ENCODE peak calls at places on chromosomes 4 and X, in six cellular contexts. One of them, this sample, is unnamed.

GRCh38 chr4:153260553-153261306 is 56.5 kb downstream of the TRIM2 start:
- DNase-seq in natural killer cell: no peak
- DNase-seq in CD4-positive, CD25-positive, alpha-beta regulatory T cell: no peak
- DNase-seq in HCT116: no peak
- DNase-seq in NCI-H2171 treated with DMSO at 0.1 percent for 48 hours: no peak
- DNase-seq in T-helper 2 cell: no peak
- DNase-seq in this sample: no peak

GRCh38 chr4:113328514-113328913 is 279.1 kb downstream of the ANK2 start:
- DNase-seq in natural killer cell: no peak
- DNase-seq in HCT116: no peak
- DNase-seq in T-helper 2 cell: no peak
- DNase-seq in NCI-H2171 treated with DMSO at 0.1 percent for 48 hours: no peak
- DNase-seq in CD4-positive, CD25-positive, alpha-beta regulatory T cell: no peak
- DNase-seq in this sample: no peak

GRCh38 chr4:13920111-13920875 is 292.8 kb upstream of the BOD1L1 start:
- DNase-seq in T-helper 2 cell: no peak
- DNase-seq in HCT116: no peak
- DNase-seq in natural killer cell: no peak
- DNase-seq in CD4-positive, CD25-positive, alpha-beta regulatory T cell: no peak
- DNase-seq in NCI-H2171 treated with DMSO at 0.1 percent for 48 hours: no peak
- DNase-seq in this sample: no peak

GRCh38 chr4:42570221-42570620 is 86.7 kb downstream of the ATP8A1 start:
- DNase-seq in T-helper 2 cell: no peak
- DNase-seq in HCT116: no peak
- DNase-seq in natural killer cell: no peak
- DNase-seq in NCI-H2171 treated with DMSO at 0.1 percent for 48 hours: no peak
- DNase-seq in CD4-positive, CD25-positive, alpha-beta regulatory T cell: no peak
- DNase-seq in this sample: peak

GRCh38 chr4:83046693-83047473 is 11.9 kb downstream of the COPS4 start:
- DNase-seq in CD4-positive, CD25-positive, alpha-beta regulatory T cell: no peak
- DNase-seq in natural killer cell: no peak
- DNase-seq in HCT116: no peak
- DNase-seq in T-helper 2 cell: no peak
- DNase-seq in NCI-H2171 treated with DMSO at 0.1 percent for 48 hours: no peak
- DNase-seq in this sample: no peak

GRCh38 chrX:49039598-49040375 is 3.4 kb downstream of the TFE3 start:
- DNase-seq in HCT116: peak
- DNase-seq in natural killer cell: no peak
- DNase-seq in CD4-positive, CD25-positive, alpha-beta regulatory T cell: peak
- DNase-seq in T-helper 2 cell: peak
- DNase-seq in NCI-H2171 treated with DMSO at 0.1 percent for 48 hours: peak
- DNase-seq in this sample: peak

GRCh38 chr4:165016971-165017370 is 14.8 kb upstream of the TRIM60 start:
- DNase-seq in T-helper 2 cell: no peak
- DNase-seq in HCT116: peak
- DNase-seq in NCI-H2171 treated with DMSO at 0.1 percent for 48 hours: no peak
- DNase-seq in CD4-positive, CD25-positive, alpha-beta regulatory T cell: no peak
- DNase-seq in natural killer cell: no peak
- DNase-seq in this sample: no peak

GRCh38 chr4:53306729-53307128 is 59.1 kb downstream of the SCFD2 start:
- DNase-seq in CD4-positive, CD25-positive, alpha-beta regulatory T cell: no peak
- DNase-seq in HCT116: no peak
- DNase-seq in NCI-H2171 treated with DMSO at 0.1 percent for 48 hours: no peak
- DNase-seq in T-helper 2 cell: no peak
- DNase-seq in natural killer cell: no peak
- DNase-seq in this sample: no peak

GRCh38 chrX:77160301-77160700 is 286.9 kb upstream of the FGF16 start:
- DNase-seq in CD4-positive, CD25-positive, alpha-beta regulatory T cell: no peak
- DNase-seq in T-helper 2 cell: no peak
- DNase-seq in HCT116: no peak
- DNase-seq in natural killer cell: no peak
- DNase-seq in NCI-H2171 treated with DMSO at 0.1 percent for 48 hours: no peak
- DNase-seq in this sample: no peak

GRCh38 chr4:155179216-155179615 is 29.2 kb upstream of the NPY2R start:
- DNase-seq in natural killer cell: no peak
- DNase-seq in T-helper 2 cell: no peak
- DNase-seq in NCI-H2171 treated with DMSO at 0.1 percent for 48 hours: no peak
- DNase-seq in CD4-positive, CD25-positive, alpha-beta regulatory T cell: no peak
- DNase-seq in HCT116: peak
- DNase-seq in this sample: no peak

GRCh38 chrX:22325091-22325490 is 52.4 kb downstream of the CBLL2 start:
- DNase-seq in NCI-H2171 treated with DMSO at 0.1 percent for 48 hours: no peak
- DNase-seq in CD4-positive, CD25-positive, alpha-beta regulatory T cell: no peak
- DNase-seq in natural killer cell: no peak
- DNase-seq in T-helper 2 cell: no peak
- DNase-seq in HCT116: no peak
- DNase-seq in this sample: no peak

GRCh38 chr4:114813961-114814360 is 215.4 kb downstream of the UGT8 start:
- DNase-seq in T-helper 2 cell: no peak
- DNase-seq in CD4-positive, CD25-positive, alpha-beta regulatory T cell: no peak
- DNase-seq in NCI-H2171 treated with DMSO at 0.1 percent for 48 hours: no peak
- DNase-seq in HCT116: no peak
- DNase-seq in natural killer cell: no peak
- DNase-seq in this sample: no peak

GRCh38 chr4:103493450-103494159 is 226.2 kb downstream of the TACR3 start:
- DNase-seq in CD4-positive, CD25-positive, alpha-beta regulatory T cell: no peak
- DNase-seq in HCT116: no peak
- DNase-seq in T-helper 2 cell: no peak
- DNase-seq in natural killer cell: no peak
- DNase-seq in NCI-H2171 treated with DMSO at 0.1 percent for 48 hours: no peak
- DNase-seq in this sample: no peak

GRCh38 chrX:26915064-26915463 is 548.1 kb downstream of the PPP4R3C start:
- DNase-seq in NCI-H2171 treated with DMSO at 0.1 percent for 48 hours: no peak
- DNase-seq in T-helper 2 cell: no peak
- DNase-seq in HCT116: no peak
- DNase-seq in CD4-positive, CD25-positive, alpha-beta regulatory T cell: no peak
- DNase-seq in natural killer cell: no peak
- DNase-seq in this sample: no peak

GRCh38 chrX:107298276-107298675 is 91.9 kb downstream of the DNAAF6 start:
- DNase-seq in NCI-H2171 treated with DMSO at 0.1 percent for 48 hours: no peak
- DNase-seq in natural killer cell: no peak
- DNase-seq in CD4-positive, CD25-positive, alpha-beta regulatory T cell: no peak
- DNase-seq in T-helper 2 cell: no peak
- DNase-seq in HCT116: no peak
- DNase-seq in this sample: no peak

GRCh38 chrX:17414057-17414658 is 39.2 kb downstream of the NHS start:
- DNase-seq in CD4-positive, CD25-positive, alpha-beta regulatory T cell: no peak
- DNase-seq in T-helper 2 cell: no peak
- DNase-seq in NCI-H2171 treated with DMSO at 0.1 percent for 48 hours: no peak
- DNase-seq in natural killer cell: no peak
- DNase-seq in HCT116: no peak
- DNase-seq in this sample: no peak

This sample was measured in stomach.